ENCODE peak calls at places on chromosomes 3 and 15, in ten cellular contexts. Y is hepatocyte; J is lung; U is NCI-H748 treated with DMSO at 0.1 percent for 48 hours; R is fibroblast of the aortic adventitia; T is Right ventricle myocardium superior; N is activated naive CD4-positive, alpha-beta T cell treated with Interleukin-2 at 50 U/mL for 16 hours; L is foreskin fibroblast; F is C1 segment of cervical spinal cord; G is left ventricle myocardium inferior. H is an unnamed sample.

GRCh38 chr3:156892701-156893100 is 66.5 kb downstream of the LEKR1 start:
- DNase-seq in Y (no peak), J (no peak), U (no peak), R (peak; percentile 23), T (no peak), N (no peak), L (peak; percentile 67), F (no peak), G (no peak), H (no peak)

GRCh38 chr3:50205719-50206276 is 727 bp downstream of the SLC38A3 start:
- DNase-seq in Y (peak; percentile 73), J (no peak), U (no peak), R (no peak), T (peak; percentile 69), N (peak; percentile 42), L (no peak), F (peak; percentile 53), G (peak; percentile 57), H (peak; percentile 89)

GRCh38 chr15:51184637-51185036 is 89.9 kb upstream of the TNFAIP8L3 start:
- DNase-seq in Y (no peak), J (no peak), U (no peak), R (no peak), T (no peak), N (no peak), L (no peak), F (no peak), G (no peak), H (no peak)

GRCh38 chr3:101803152-101803782 is 24.3 kb downstream of the NXPE3 start:
- DNase-seq in Y (peak; percentile 90), J (peak; percentile 51), U (peak; percentile 44), R (peak; percentile 84), T (no peak), N (peak; percentile 42), L (peak; percentile 47), F (no peak), G (no peak), H (no peak)

GRCh38 chr15:63166219-63166618 is 8.9 kb upstream of the RPS27L start:
- DNase-seq in Y (no peak), J (no peak), U (no peak), R (no peak), T (no peak), N (no peak), L (no peak), F (no peak), G (no peak), H (no peak)

GRCh38 chr3:53109822-53110771 is 20.1 kb downstream of the RFT1 start:
- DNase-seq in Y (peak; percentile 79), J (peak; percentile 80), U (no peak), R (peak; percentile 90), T (peak; percentile 65), N (peak; percentile 33), L (peak; percentile 81), F (peak; percentile 10), G (peak; percentile 47), H (peak; percentile 38)

GRCh38 chr3:3258281-3258680 is 78.8 kb upstream of the CRBN start:
- DNase-seq in Y (no peak), J (no peak), U (no peak), R (no peak), T (no peak), N (no peak), L (no peak), F (no peak), G (no peak), H (no peak)

GRCh38 chr3:181718416-181718815 is 6.7 kb downstream of the SOX2 start:
- DNase-seq in Y (no peak), J (no peak), U (no peak), R (no peak), T (no peak), N (no peak), L (no peak), F (no peak), G (no peak), H (no peak)

GRCh38 chr3:21330293-21330692 is 420.7 kb downstream of the ZNF385D start:
- DNase-seq in Y (no peak), J (no peak), U (no peak), R (peak; percentile 31), T (no peak), N (no peak), L (no peak), F (no peak), G (no peak), H (no peak)

GRCh38 chr3:13345284-13345683 is 74.8 kb downstream of the NUP210 start:
- DNase-seq in Y (no peak), J (no peak), U (no peak), R (no peak), T (no peak), N (no peak), L (no peak), F (no peak), G (no peak), H (no peak)

GRCh38 chr3:53102601-53103147 is 27.6 kb downstream of the RFT1 start:
- DNase-seq in Y (no peak), J (no peak), U (no peak), R (no peak), T (no peak), N (peak; percentile 40), L (no peak), F (no peak), G (no peak), H (no peak)

GRCh38 chr15:67116742-67117141 is 51.3 kb downstream of the SMAD3 start:
- DNase-seq in Y (peak; percentile 53), J (no peak), U (no peak), R (no peak), T (no peak), N (no peak), L (no peak), F (no peak), G (no peak), H (no peak)

GRCh38 chr15:60469893-60470641 is 8.9 kb downstream of the ICE2 start:
- DNase-seq in Y (no peak), J (no peak), U (no peak), R (no peak), T (no peak), N (no peak), L (no peak), F (no peak), G (no peak), H (no peak)

GRCh38 chr3:152574461-152575079 is 260.4 kb upstream of the P2RY1 start:
- DNase-seq in Y (peak; percentile 61), J (no peak), U (peak; percentile 7), R (peak; percentile 79), T (peak; percentile 64), N (peak; percentile 13), L (peak; percentile 57), F (no peak), G (peak; percentile 45), H (no peak)

GRCh38 chr3:195241592-195242355 is 29.2 kb downstream of the XXYLT1 start:
- DNase-seq in Y (no peak), J (no peak), U (no peak), R (no peak), T (no peak), N (no peak), L (no peak), F (no peak), G (no peak), H (no peak)

GRCh38 chr3:9806688-9807589 is 3.1 kb upstream of the TTLL3 start:
- DNase-seq in Y (no peak), J (no peak), U (no peak), R (no peak), T (no peak), N (no peak), L (no peak), F (no peak), G (no peak), H (no peak)

GRCh38 chr3:13107661-13108060 is 34.4 kb upstream of the IQSEC1 start:
- DNase-seq in Y (no peak), J (no peak), U (no peak), R (no peak), T (no peak), N (no peak), L (no peak), F (no peak), G (no peak), H (no peak)

GRCh38 chr15:100201376-100202280 is 140.1 kb downstream of the ADAMTS17 start:
- DNase-seq in Y (no peak), J (no peak), U (no peak), R (no peak), T (no peak), N (peak; percentile 6), L (no peak), F (no peak), G (no peak), H (peak; percentile 37)

GRCh38 chr3:110198717-110199587 is 861.6 kb upstream of the DPPA4 start:
- DNase-seq in Y (no peak), J (peak; percentile 34), U (no peak), R (peak; percentile 2), T (no peak), N (no peak), L (no peak), F (no peak), G (no peak), H (no peak)

GRCh38 chr15:63332367-63333078 is 49.1 kb downstream of the CA12 start:
- DNase-seq in Y (no peak), J (no peak), U (no peak), R (peak; percentile 85), T (no peak), N (no peak), L (peak; percentile 93), F (no peak), G (no peak), H (no peak)

GRCh38 chr15:41689834-41690233 is 29.6 kb downstream of the MGA start:
- DNase-seq in Y (no peak), J (no peak), U (no peak), R (no peak), T (no peak), N (no peak), L (no peak), F (no peak), G (no peak), H (no peak)

GRCh38 chr3:116417151-116417550 is 28.1 kb downstream of the LSAMP start:
- DNase-seq in Y (no peak), J (no peak), U (no peak), R (no peak), T (no peak), N (no peak), L (no peak), F (no peak), G (no peak), H (no peak)